ENCODE peak calls at places on chromosomes 1 and 21, in nine cellular contexts. V is uterus, D is cardiac muscle cell, G is MM.1S, Q is left ventricle myocardium inferior, Z is gastrocnemius medialis, R is fibroblast of lung, U is body of pancreas, Y is pancreas. T is an unnamed sample. For H3K9me3, the result is how much of the 10 kb centered on the place peaks cover.

GRCh38 chr1:162710349-162710748 is 78.1 kb downstream of the DDR2 start:
- DNase-seq in V (no peak), D (peak), G (no peak), Q (no peak), Z (no peak), R (no peak), U (no peak), Y (no peak), T (no peak)

GRCh38 chr1:235601087-235601486 is 48.5 kb downstream of the GNG4 start:
- DNase-seq in V (no peak), D (peak), G (no peak), Q (no peak), Z (no peak), R (no peak), U (peak), Y (no peak), T (no peak)

GRCh38 chr1:202213361-202214088 is 19.9 kb downstream of the LGR6 start:
- DNase-seq in V (no peak), D (no peak), G (no peak), Q (no peak), Z (no peak), R (no peak), U (no peak), Y (no peak), T (no peak)

GRCh38 chr21:43775795-43776430 is at the start of gene CSTB:
- DNase-seq in V (peak), D (peak), G (peak), Q (peak), Z (peak), R (peak), U (peak), Y (peak), T (peak)

GRCh38 chr1:118360817-118361216 is 175.8 kb upstream of the SPAG17 start:
- DNase-seq in V (no peak), D (peak), G (no peak), Q (no peak), Z (no peak), R (peak), U (no peak), Y (no peak), T (no peak)

GRCh38 chr21:36209626-36210171 is 53.1 kb downstream of the DOP1B start:
- DNase-seq in V (no peak), D (peak), G (peak), Q (no peak), Z (no peak), R (peak), U (peak), Y (peak), T (peak)

GRCh38 chr1:60867782-60868181 is 214.6 kb upstream of the NFIA start:
- DNase-seq in V (no peak), D (no peak), G (no peak), Q (no peak), Z (no peak), R (no peak), U (no peak), Y (no peak), T (no peak)

GRCh38 chr1:65001238-65001792 is 35.0 kb upstream of the JAK1 start:
- DNase-seq in V (peak), D (peak), G (no peak), Q (peak), Z (peak), R (peak), U (peak), Y (peak), T (peak)

GRCh38 chr1:235416662-235417049 is 49.4 kb downstream of the TBCE start:
- DNase-seq in V (no peak), D (peak), G (no peak), Q (no peak), Z (no peak), R (peak), U (no peak), Y (no peak), T (no peak)

GRCh38 chr1:203152158-203153034 is 23.2 kb downstream of the MYBPH start:
- DNase-seq in V (no peak), D (no peak), G (no peak), Q (no peak), Z (no peak), R (peak), U (no peak), Y (no peak), T (no peak)

GRCh38 chr21:35084869-35085268 is 35.8 kb upstream of the RUNX1 start:
- DNase-seq in V (no peak), D (peak), G (no peak), Q (no peak), Z (no peak), R (peak), U (no peak), Y (no peak), T (no peak)

GRCh38 chr1:22117851-22118250 is 25.0 kb downstream of the WNT4 start:
- DNase-seq in V (peak), D (peak), G (no peak), Q (no peak), Z (no peak), R (peak), U (no peak), Y (no peak), T (no peak)

DNA sequence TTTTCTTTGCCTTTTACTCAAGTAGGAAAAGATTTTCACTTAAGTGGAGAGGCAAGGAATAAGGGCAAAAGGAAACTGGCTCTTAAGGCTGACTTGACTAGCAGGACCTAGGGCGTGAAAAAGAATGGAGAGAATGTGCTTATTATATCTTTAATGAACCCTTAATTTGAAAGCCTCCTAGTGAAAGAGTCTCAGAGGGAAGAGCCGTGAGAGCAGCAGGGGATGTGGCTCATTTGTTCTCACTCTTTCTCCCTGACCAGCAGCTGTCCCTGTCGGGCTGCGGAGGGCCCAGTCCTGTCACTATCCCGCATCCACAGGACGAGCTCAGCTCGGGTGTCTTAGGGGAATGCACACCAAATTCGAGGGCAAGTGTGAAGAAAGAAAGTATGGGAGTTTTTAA is 180.1 kb downstream of the EDEM3 start:
- DNase-seq in V (no peak), D (no peak), G (no peak), Q (no peak), Z (no peak), R (no peak), U (no peak), Y (no peak), T (no peak)
- H3K27ac ChIP-seq in V (no peak), D (no peak), G (no peak), Q (peak), Z (peak), R (no peak), U (no peak), Y (no peak), T (no peak)

DNA sequence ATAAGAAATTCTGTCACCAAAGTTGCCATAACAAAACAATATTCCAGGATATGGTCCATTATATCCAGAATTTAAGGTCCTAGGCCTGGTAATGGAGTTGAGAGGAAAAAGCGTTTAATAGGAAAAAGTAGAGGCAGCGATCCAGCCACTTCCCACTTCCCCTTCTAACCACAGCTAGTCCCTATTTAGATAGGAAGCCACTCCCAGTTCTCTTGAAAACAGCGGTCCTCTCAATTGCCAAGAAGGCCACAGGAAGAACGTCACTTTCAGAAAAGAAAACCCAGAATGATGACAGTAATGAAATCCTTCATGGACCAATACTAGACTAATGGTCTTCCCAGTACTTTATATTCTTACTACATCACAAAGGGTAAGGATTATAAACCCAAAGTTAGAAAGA is 38.6 kb downstream of the ABL2 start:
- DNase-seq in V (no peak), D (peak), G (no peak), Q (no peak), Z (no peak), R (no peak), U (no peak), Y (no peak), T (no peak)
- H3K4me3 ChIP-seq in V (no peak), D (no peak), G (no peak), Q (no peak), Z (no peak), R (no peak), U (no peak), Y (no peak), T (no peak)

GRCh38 chr1:49111931-49112330 is 335.2 kb upstream of the BEND5 start:
- DNase-seq in V (no peak), D (no peak), G (no peak), Q (no peak), Z (no peak), R (no peak), U (no peak), Y (no peak), T (no peak)
- H3K9me3 ChIP-seq in V (under half), D (under half), G (under half), Q (under half), Z (under half), R (under half), U (under half), Y (under half), T (under half)

GRCh38 chr1:112638109-112638426 is 18.4 kb downstream of the CAPZA1 start:
- DNase-seq in V (no peak), D (no peak), G (no peak), Q (no peak), Z (no peak), R (no peak), U (no peak), Y (no peak), T (no peak)

GRCh38 chr1:112633628-112634027 is 14.0 kb downstream of the CAPZA1 start:
- DNase-seq in V (no peak), D (no peak), G (no peak), Q (no peak), Z (no peak), R (peak), U (no peak), Y (no peak), T (no peak)

GRCh38 chr1:112637257-112638108 is 17.9 kb downstream of the CAPZA1 start:
- DNase-seq in V (no peak), D (no peak), G (no peak), Q (no peak), Z (no peak), R (peak), U (no peak), Y (no peak), T (no peak)

GRCh38 chr1:112636597-112637256 is 17.1 kb downstream of the CAPZA1 start:
- DNase-seq in V (no peak), D (no peak), G (no peak), Q (no peak), Z (no peak), R (no peak), U (no peak), Y (no peak), T (no peak)

GRCh38 chr1:112634367-112634766 is 14.7 kb downstream of the CAPZA1 start:
- DNase-seq in V (no peak), D (no peak), G (no peak), Q (no peak), Z (no peak), R (no peak), U (no peak), Y (no peak), T (no peak)
- H3K27ac ChIP-seq in V (no peak), D (no peak), G (no peak), Q (no peak), Z (no peak), R (no peak), U (no peak), Y (no peak), T (no peak)